ENCODE peak calls at places on chromosome 14, in eight cellular contexts. J, V, O, T, U, N, Y and L are unnamed samples.

GRCh38 chr14:50001146-50001998 is 108.5 kb downstream of the ARF6 start:
- DNase-seq in J (peak), Y (peak), U (no peak), T (peak), N (peak), O (peak), V (peak), L (no peak)

GRCh38 chr14:54116972-54117371 is 160.3 kb upstream of the BMP4 start:
- DNase-seq in U (no peak), T (no peak), Y (no peak), O (no peak), J (no peak), N (no peak), V (no peak), L (no peak)

GRCh38 chr14:68984686-68985085 is 5.6 kb upstream of the ACTN1 start:
- DNase-seq in U (no peak), N (no peak), T (no peak), J (no peak), O (no peak), Y (no peak), V (no peak), L (no peak)

GRCh38 chr14:61812347-61813100 is 50.3 kb downstream of the SNAPC1 start:
- DNase-seq in T (no peak), V (peak), J (no peak), Y (peak), O (no peak), N (no peak), U (peak), L (no peak)

GRCh38 chr14:83172363-83172762 is 1638.7 kb upstream of the SEL1L start:
- DNase-seq in N (no peak), J (no peak), Y (no peak), V (no peak), O (no peak), T (no peak), U (no peak), L (no peak)

GRCh38 chr14:63654346-63654745 is 12.7 kb upstream of the WDR89 start:
- DNase-seq in U (no peak), J (no peak), O (no peak), Y (no peak), N (no peak), V (no peak), T (no peak), L (no peak)

GRCh38 chr14:52553002-52553670 is 500 bp downstream of the GPR137C start:
- DNase-seq in T (peak), N (peak), Y (peak), O (peak), J (no peak), V (no peak), U (peak), L (peak)

GRCh38 chr14:102487204-102487577 is 22.4 kb downstream of the ANKRD9 start:
- DNase-seq in T (no peak), O (no peak), U (no peak), N (no peak), Y (peak), J (no peak), V (no peak), L (no peak)

GRCh38 chr14:60215520-60216195 is 33.4 kb upstream of the PPM1A start:
- DNase-seq in U (no peak), V (no peak), O (no peak), Y (no peak), N (no peak), T (no peak), J (no peak), L (no peak)

GRCh38 chr14:35045798-35046047 is 349 bp upstream of the FAM177A1 start:
- DNase-seq in O (no peak), Y (no peak), T (no peak), V (no peak), N (no peak), J (no peak), U (no peak), L (no peak)

GRCh38 chr14:21248739-21249411 is 20.4 kb downstream of the HNRNPC start:
- DNase-seq in U (no peak), T (no peak), V (no peak), O (no peak), N (no peak), Y (no peak), J (no peak), L (no peak)

GRCh38 chr14:22875748-22876319 is 4.3 kb downstream of the LRP10 start:
- DNase-seq in Y (peak), V (no peak), O (no peak), N (no peak), J (no peak), U (no peak), T (no peak), L (no peak)

GRCh38 chr14:54738009-54738408 is 164.6 kb downstream of the GCH1 start:
- DNase-seq in U (no peak), J (no peak), O (no peak), V (no peak), Y (no peak), N (no peak), T (no peak), L (no peak)

GRCh38 chr14:99728231-99728920 is 44.3 kb downstream of the CYP46A1 start:
- DNase-seq in J (no peak), N (no peak), Y (peak), O (no peak), V (peak), U (no peak), T (peak), L (peak)

GRCh38 chr14:20969336-20969735 is 14.0 kb downstream of the RNASE2 start:
- DNase-seq in V (no peak), U (no peak), Y (no peak), J (no peak), T (no peak), O (no peak), N (no peak), L (no peak)

GRCh38 chr14:34665785-34666425 is 36.0 kb upstream of the SNX6 start:
- DNase-seq in J (peak), N (peak), O (no peak), V (no peak), T (no peak), Y (no peak), U (no peak), L (no peak)

GRCh38 chr14:56085471-56085870 is 32.7 kb upstream of the PELI2 start:
- DNase-seq in T (no peak), V (no peak), N (no peak), U (no peak), J (no peak), O (no peak), Y (no peak), L (no peak)

DNA sequence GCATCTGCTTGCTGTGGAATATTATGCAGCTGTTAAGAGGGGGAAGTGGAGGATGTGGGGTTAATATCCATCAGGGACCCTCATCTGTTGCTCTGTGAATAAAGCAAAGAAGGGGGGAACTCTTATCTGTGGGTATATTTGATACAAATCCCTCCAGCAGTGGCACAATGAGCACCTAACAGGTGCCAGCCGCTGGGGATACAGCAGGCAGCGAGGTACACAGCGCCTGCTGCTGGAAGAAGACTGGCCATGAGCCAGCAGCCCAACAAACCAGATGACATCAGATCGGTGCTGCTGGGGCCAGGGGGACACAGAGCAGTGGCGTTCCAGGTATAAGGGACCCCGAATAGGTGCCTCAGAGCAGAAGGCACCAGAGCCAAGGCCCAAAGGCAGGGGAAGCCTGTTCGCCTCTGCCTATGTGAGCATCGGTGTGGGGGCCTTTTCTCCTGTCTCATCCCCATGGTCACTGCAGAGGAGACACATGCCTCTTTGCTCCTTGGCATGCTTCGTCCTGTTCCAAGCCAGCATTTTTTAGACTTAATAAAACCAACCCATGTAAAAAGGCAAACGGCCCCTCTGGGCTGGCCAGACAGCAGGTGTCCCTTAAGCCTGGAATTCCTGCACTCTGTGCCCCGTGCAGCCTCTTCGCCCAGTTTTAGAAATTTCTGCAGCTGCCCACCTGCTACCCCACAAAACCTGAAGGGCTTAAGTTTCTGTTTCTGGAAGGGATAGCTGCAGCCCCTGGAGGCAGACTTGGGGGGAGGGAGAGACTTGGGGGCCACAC is 1.6 kb upstream of the CKB start:
- DNase-seq in Y (peak), N (no peak), U (no peak), J (no peak), V (no peak), T (no peak), O (no peak), L (no peak)
- TF ChIP-seq CTCF in Y (no peak), N (peak), U (no peak), J (no peak), V (no peak), T (no peak), O (no peak), L (no peak)

GRCh38 chr14:59018978-59019377 is 169.5 kb upstream of the DAAM1 start:
- DNase-seq in V (no peak), N (peak), T (no peak), Y (no peak), O (no peak), U (no peak), J (no peak), L (no peak)
- TF ChIP-seq CTCF in V (no peak), N (peak), T (no peak), Y (no peak), O (no peak), U (no peak), J (peak), L (no peak)

GRCh38 chr14:94307410-94307992 is 14.4 kb upstream of the SERPINA10 start:
- DNase-seq in Y (no peak), N (peak), V (no peak), T (no peak), U (no peak), J (peak), O (no peak), L (no peak)
- TF ChIP-seq CTCF in Y (no peak), N (peak), V (no peak), T (no peak), U (peak), J (peak), O (no peak), L (no peak)

DNA sequence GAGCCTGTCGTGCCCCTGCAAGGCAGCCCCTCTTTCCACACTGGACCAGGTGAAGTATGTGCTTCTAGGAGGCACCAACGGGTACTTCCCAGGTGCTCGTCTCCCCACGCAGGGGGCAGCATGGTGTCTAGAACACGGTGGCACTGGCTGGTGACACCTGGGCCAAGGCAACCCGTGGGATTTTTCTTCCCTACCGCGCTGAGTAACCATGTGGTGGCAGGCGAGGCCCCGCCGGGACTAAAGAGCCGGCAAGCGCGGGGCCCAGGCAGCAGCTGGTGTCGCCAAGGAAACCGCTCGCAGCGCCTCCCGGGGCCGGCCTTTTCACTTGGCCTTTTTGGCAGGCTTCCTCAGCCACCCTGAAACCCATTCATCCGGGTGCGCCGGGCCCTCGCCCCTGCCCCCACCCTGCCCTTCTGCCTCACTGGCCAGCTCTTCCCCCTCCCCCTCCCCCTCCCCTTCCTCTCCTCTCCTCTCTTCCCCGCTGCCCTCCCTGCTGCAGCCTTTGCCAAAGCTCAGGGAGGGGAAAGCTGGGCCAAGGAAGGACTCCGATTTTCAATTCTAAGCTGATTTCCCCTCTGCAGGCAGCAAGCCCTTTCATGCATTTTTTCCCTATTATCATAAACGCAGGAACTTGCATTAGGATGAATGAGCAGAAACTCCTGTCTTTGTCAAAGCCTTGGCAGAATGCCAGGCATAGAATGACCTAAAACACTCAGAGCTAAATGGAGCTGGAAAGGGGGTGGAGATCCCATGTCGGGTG is 81.2 kb downstream of the IRF2BPL start:
- DNase-seq in V (peak), T (peak), Y (peak), U (peak), N (peak), O (peak), J (peak), L (peak)
- TF ChIP-seq CTCF in V (peak), T (no peak), Y (peak), U (peak), N (peak), O (peak), J (peak), L (peak)